ENCODE peak calls at places on chromosomes 7 and 10, in six cellular contexts. V is caudate nucleus; I is CD8-positive, alpha-beta T cell; G is left ventricle myocardium inferior; L is hepatocyte; W is WERI-Rb-1. C is an unnamed sample.
A peak's percentile ranks its signal among the peaks of the same experiment; 100 is the strongest.

GRCh38 chr10:44467090-44467489 is 82.2 kb upstream of the CXCL12 start:
- DNase-seq in V (no peak), I (no peak), G (no peak), L (no peak), W (no peak), C (no peak)

GRCh38 chr7:157010588-157011332 is at the start of gene MNX1:
- DNase-seq in V (no peak), I (no peak), G (peak; percentile 51), L (peak; percentile 84), W (peak; percentile 93), C (no peak)

GRCh38 chr7:143008007-143008901 is 18.7 kb downstream of the OR9A2 start:
- DNase-seq in V (peak; percentile 58), I (peak; percentile 89), G (peak; percentile 81), L (peak; percentile 84), W (peak; percentile 75), C (peak; percentile 78)

GRCh38 chr7:111919164-111919563 is 287.0 kb downstream of the DOCK4 start:
- DNase-seq in V (no peak), I (no peak), G (no peak), L (no peak), W (no peak), C (no peak)

GRCh38 chr10:67612577-67613537 is 83.1 kb downstream of the CTNNA3 start:
- DNase-seq in V (no peak), I (peak; percentile 56), G (no peak), L (no peak), W (no peak), C (no peak)

GRCh38 chr10:36671607-36672006 is 453.8 kb upstream of the ANKRD30A start:
- DNase-seq in V (no peak), I (no peak), G (no peak), L (no peak), W (no peak), C (no peak)

GRCh38 chr7:98866341-98866740 is 3.5 kb downstream of the TMEM130 start:
- DNase-seq in V (no peak), I (no peak), G (no peak), L (no peak), W (no peak), C (no peak)

GRCh38 chr7:30285067-30285530 is 702 bp downstream of the ZNRF2 start:
- DNase-seq in V (no peak), I (peak; percentile 70), G (peak; percentile 40), L (peak; percentile 76), W (no peak), C (no peak)

GRCh38 chr10:130809761-130810515 is 501.6 kb downstream of the TCERG1L start:
- DNase-seq in V (no peak), I (no peak), G (no peak), L (no peak), W (no peak), C (no peak)

GRCh38 chr7:42774436-42774835 is 137.4 kb downstream of the C7orf25 start:
- DNase-seq in V (no peak), I (no peak), G (no peak), L (no peak), W (no peak), C (no peak)

GRCh38 chr10:63703113-63703670 is 182.0 kb downstream of the REEP3 start:
- DNase-seq in V (no peak), I (no peak), G (no peak), L (no peak), W (no peak), C (no peak)

DNA sequence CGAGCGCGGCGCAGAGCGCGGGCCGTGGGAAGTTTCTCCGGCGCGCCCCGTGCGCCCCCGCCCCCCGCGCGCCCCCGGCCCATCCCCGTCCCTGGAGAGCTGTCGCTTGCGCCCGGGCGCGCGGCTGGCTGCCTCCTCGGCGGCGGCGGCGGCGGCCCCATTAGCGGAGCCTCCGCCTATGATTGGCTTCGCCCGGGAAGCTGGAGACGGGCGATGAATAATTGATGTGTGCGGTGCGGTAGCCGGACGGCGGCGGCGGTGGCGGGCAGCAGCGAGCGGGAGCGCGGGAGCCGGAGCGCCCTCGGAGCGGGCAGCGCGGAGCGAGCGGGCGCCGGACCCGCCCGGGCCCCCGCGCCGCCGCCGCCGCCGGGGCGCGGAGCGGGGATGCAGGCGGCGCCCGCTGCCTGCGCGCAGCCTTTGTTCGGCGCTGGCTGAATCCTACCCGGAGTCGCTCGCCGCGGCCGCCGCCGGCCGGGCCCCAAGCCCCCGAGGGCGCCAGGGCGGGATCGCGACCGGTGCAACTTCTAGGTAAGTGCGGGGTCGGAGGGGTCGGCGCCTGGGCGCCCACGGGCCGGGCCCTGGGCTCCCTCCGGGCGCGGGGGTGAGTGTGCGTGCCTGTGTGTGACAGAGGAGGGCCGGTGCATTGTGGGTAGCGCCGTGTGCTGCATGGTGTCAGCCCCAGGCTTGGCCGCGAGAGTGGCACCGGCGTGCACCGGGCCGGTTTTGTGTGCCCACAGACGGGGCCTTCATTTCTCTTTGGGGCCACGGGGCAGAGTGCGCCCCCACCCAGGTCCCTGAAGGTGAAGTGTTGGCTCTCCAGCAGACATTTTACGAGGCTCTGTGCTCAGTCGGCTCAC is 103.8 kb upstream of the PPIF start:
- DNase-seq in V (peak; percentile 49), I (peak; percentile 76), G (no peak), L (peak; percentile 46), W (peak; percentile 68), C (peak; percentile 59)
- H3K27ac ChIP-seq in V (peak overlapping the region; percentile 94), I (peak overlapping the region; percentile 3), G (peak overlapping the region; percentile 97), L (peak overlapping the region; percentile 43), W (peak overlapping the region; percentile 89), C (no peak overlapping the region)

DNA sequence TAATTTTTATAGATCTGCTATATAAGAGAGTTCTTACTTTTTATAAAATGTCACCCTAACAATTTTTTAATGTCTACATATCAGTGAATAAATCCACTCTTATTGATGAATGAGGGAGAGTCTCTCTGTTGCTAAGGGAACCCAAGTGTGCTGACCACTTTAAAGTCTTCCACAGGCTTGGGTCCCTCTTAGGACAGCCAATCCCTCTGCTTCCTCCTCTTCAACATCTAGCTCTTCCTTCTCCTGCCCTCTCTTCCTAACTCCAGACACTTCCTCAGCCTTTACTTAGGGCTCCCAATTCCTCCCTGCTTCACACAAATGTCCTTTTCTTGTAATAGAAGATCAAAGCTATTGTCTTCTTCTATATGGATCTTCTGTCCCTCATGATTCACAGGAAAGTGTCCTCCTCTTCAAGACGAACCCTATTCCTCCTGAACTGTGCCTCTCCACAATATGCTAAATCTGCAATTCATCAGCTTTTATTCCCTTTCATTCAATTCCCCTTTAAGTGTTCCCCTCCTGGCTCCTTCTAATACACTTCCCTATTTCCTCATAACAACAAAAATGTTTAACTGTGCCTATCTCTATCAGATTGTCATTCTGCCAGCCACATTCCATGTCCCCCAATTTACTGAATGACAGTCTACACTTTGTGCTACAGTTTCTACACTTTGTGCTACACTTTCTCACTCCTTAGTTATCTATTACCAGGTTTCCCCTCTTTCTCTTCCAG is 37.7 kb downstream of the CDK6 start:
- DNase-seq in V (no peak), I (no peak), G (no peak), L (no peak), W (no peak), C (no peak)
- H3K27ac ChIP-seq in V (peak overlapping the region; percentile 22), I (no peak overlapping the region), G (peak overlapping the region; percentile 77), L (no peak overlapping the region), W (no peak overlapping the region), C (no peak overlapping the region)

DNA sequence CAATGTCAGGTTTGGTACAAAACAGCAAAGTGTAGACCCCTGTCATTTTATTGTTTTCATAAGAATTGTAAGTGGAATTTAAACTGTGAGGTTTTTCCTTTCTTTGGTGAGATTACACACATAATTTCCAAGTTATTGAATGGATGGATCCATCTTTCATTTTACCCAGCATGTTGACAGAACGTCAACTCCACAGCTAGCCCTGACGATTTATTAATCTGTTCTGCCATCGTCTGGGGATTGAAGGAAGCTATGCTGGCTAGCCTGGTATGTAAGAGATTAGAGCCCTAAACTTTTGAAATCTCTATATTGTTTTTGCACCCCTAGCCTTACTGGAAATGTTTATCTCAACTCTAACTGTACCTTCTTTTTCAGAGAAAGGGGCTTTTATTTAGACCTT is 8.6 kb downstream of the WNT16 start:
- DNase-seq in V (no peak), I (no peak), G (no peak), L (no peak), W (peak; percentile 18), C (no peak)
- H3K27ac ChIP-seq in V (no peak overlapping the region), I (no peak overlapping the region), G (no peak overlapping the region), L (no peak overlapping the region), W (no peak overlapping the region), C (no peak overlapping the region)

GRCh38 chr10:47101196-47101595 is 190.0 kb downstream of the PTPN20 start:
- DNase-seq in V (no peak), I (no peak), G (no peak), L (no peak), W (no peak), C (no peak)

GRCh38 chr10:47107226-47107625 is 192.8 kb upstream of the GDF10 start:
- DNase-seq in V (no peak), I (no peak), G (no peak), L (no peak), W (no peak), C (no peak)

GRCh38 chr10:47101807-47102206 is 190.6 kb downstream of the PTPN20 start:
- DNase-seq in V (no peak), I (no peak), G (no peak), L (no peak), W (no peak), C (no peak)

GRCh38 chr10:47104101-47104707 is 193.0 kb downstream of the PTPN20 start:
- DNase-seq in V (no peak), I (no peak), G (no peak), L (no peak), W (no peak), C (no peak)

GRCh38 chr10:47104786-47105385 is 193.7 kb downstream of the PTPN20 start:
- DNase-seq in V (no peak), I (no peak), G (no peak), L (no peak), W (no peak), C (no peak)
- H3K27ac ChIP-seq in V (no peak overlapping the region), I (no peak overlapping the region), G (no peak overlapping the region), L (no peak overlapping the region), W (no peak overlapping the region), C (no peak overlapping the region)

GRCh38 chr10:80199828-80200227 is 5.5 kb downstream of the ANXA11 start:
- DNase-seq in V (no peak), I (no peak), G (no peak), L (peak; percentile 63), W (no peak), C (no peak)

GRCh38 chr10:80202934-80203834 is 2.2 kb downstream of the ANXA11 start:
- DNase-seq in V (no peak), I (peak; percentile 78), G (peak; percentile 81), L (peak; percentile 89), W (peak; percentile 95), C (peak; percentile 67)

GRCh38 chr10:80200259-80200658 is 5.1 kb downstream of the ANXA11 start:
- DNase-seq in V (no peak), I (no peak), G (no peak), L (no peak), W (no peak), C (no peak)

GRCh38 chr10:80200687-80201086 is 4.7 kb downstream of the ANXA11 start:
- DNase-seq in V (no peak), I (no peak), G (no peak), L (no peak), W (no peak), C (no peak)

GRCh38 chr10:80201592-80202256 is 3.6 kb downstream of the ANXA11 start:
- DNase-seq in V (no peak), I (no peak), G (peak; percentile 47), L (no peak), W (no peak), C (no peak)
- H3K27ac ChIP-seq in V (peak overlapping the region; percentile 48), I (no peak overlapping the region), G (peak overlapping the region; percentile 99), L (peak overlapping the region; percentile 99), W (no peak overlapping the region), C (peak overlapping the region; percentile 43)